ENCODE peak calls at places on chromosomes 2 and 18, in nine cellular contexts. A, O, N, R, I, Z, S, P and E are unnamed samples. For H3K36me3, the result is how much of the 10 kb centered on the place peaks cover.

GRCh38 chr18:47992266-47992665 is 61.8 kb upstream of the SMAD2 start:
- DNase-seq in S (no peak), Z (no peak), A (no peak), P (no peak), O (no peak), N (no peak), I (no peak), R (no peak), E (no peak)

GRCh38 chr2:102063360-102063947 is 71.7 kb downstream of the IL1R2 start:
- DNase-seq in R (no peak), S (peak), A (peak), N (no peak), Z (peak), P (no peak), I (peak), O (no peak), E (peak)

GRCh38 chr2:86035883-86036789 is 69.5 kb downstream of the POLR1A start:
- DNase-seq in Z (peak), I (peak), P (peak), S (peak), A (peak), O (peak), R (no peak), N (no peak), E (peak)

GRCh38 chr2:50649626-50650397 is 382.1 kb downstream of the NRXN1 start:
- DNase-seq in Z (peak), N (peak), R (no peak), O (peak), S (no peak), P (no peak), I (no peak), A (peak), E (no peak)

GRCh38 chr18:67766930-67767329 is 250.4 kb upstream of the DSEL start:
- DNase-seq in I (no peak), S (no peak), P (peak), Z (peak), R (no peak), A (peak), N (peak), O (peak), E (peak)

GRCh38 chr18:10376735-10377134 is 77.7 kb upstream of the APCDD1 start:
- DNase-seq in A (peak), I (no peak), N (no peak), Z (peak), S (no peak), P (no peak), O (no peak), R (no peak), E (no peak)

GRCh38 chr2:118047273-118047898 is 33.5 kb upstream of the CCDC93 start:
- DNase-seq in Z (peak), P (no peak), S (no peak), A (peak), O (no peak), R (no peak), N (peak), I (no peak), E (peak)

GRCh38 chr2:233114421-233114861 is 54.3 kb downstream of the INPP5D start:
- DNase-seq in S (no peak), R (no peak), N (no peak), A (no peak), Z (no peak), O (no peak), P (no peak), I (no peak), E (no peak)

GRCh38 chr2:9095690-9096089 is 92.2 kb upstream of the MBOAT2 start:
- DNase-seq in P (no peak), Z (peak), O (no peak), A (peak), N (no peak), S (peak), I (peak), R (no peak), E (no peak)

GRCh38 chr2:126916744-126917143 is 18.1 kb downstream of the TEX51 start:
- DNase-seq in A (no peak), N (no peak), I (peak), R (no peak), Z (no peak), P (no peak), O (no peak), S (no peak), E (no peak)

GRCh38 chr18:58189008-58189407 is 145.0 kb downstream of the NEDD4L start:
- DNase-seq in O (no peak), N (no peak), S (no peak), Z (no peak), A (no peak), P (no peak), I (no peak), R (no peak), E (no peak)

GRCh38 chr2:194854941-194855340 is 802.1 kb upstream of the SLC39A10 start:
- DNase-seq in I (no peak), P (no peak), A (no peak), O (no peak), S (no peak), N (no peak), R (no peak), Z (no peak), E (no peak)

GRCh38 chr2:7203056-7203467 is 285.9 kb downstream of the RNF144A start:
- DNase-seq in N (peak), R (peak), O (peak), P (peak), I (peak), Z (peak), A (peak), S (peak), E (peak)

GRCh38 chr2:112181571-112182290 is 43.5 kb downstream of the FBLN7 start:
- DNase-seq in R (no peak), S (peak), P (no peak), I (no peak), O (no peak), N (no peak), A (no peak), Z (no peak), E (no peak)

GRCh38 chr2:179936654-179937053 is 70.4 kb downstream of the CWC22 start:
- DNase-seq in A (no peak), N (peak), O (peak), P (no peak), I (peak), R (peak), S (peak), Z (no peak), E (peak)

DNA sequence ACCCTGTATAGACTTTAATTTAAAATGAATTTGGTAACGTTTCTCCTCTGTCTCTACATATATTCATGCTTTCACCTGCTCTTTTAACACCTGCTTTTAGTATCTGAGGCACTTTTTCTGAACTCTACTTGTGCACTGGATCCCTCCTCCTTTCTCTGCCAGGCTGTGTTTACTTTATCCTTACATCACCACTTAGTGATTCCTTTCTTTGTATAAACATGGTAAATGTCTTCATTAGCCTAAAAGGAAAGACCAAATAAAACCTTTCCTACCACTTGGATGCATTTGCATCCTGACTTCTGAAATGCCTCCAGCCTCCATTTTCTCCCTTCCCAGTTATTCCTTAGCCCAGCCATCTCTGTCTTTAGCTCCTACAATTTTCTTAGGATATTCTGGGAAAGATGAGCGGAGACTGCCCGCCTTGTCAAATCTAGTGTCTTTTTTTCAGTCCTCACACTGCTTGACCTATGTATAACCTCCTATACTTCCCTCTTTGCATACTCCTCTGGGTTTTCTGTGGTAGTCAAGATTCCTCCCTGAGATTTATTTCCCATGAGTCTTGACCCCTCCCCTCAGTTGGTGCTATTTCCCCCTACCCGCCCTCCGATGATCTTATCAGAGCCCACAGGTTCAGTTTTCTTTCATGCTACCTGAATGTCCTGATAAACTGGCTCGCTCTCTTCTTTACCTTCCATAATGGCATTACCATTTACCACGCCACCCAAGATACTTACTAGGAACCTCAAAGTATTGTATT is 44.8 kb downstream of the REL start:
- DNase-seq in P (no peak), A (peak), I (no peak), O (no peak), S (peak), Z (peak), N (peak), R (no peak), E (peak)
- H3K36me3 ChIP-seq in P (under half), A (under half), I (under half), O (under half), S (under half), Z (under half), N (under half), R (under half), E (under half)

GRCh38 chr18:8799593-8799992 is 94.2 kb downstream of the MTCL1 start:
- DNase-seq in Z (no peak), N (no peak), A (no peak), O (no peak), P (no peak), R (no peak), S (no peak), I (no peak), E (peak)
- H3K9ac ChIP-seq in Z (peak), N (peak), A (peak), O (no peak), P (no peak), R (peak), S (no peak), I (no peak), E (peak)

GRCh38 chr2:33496150-33496549 is 19.7 kb downstream of the RASGRP3 start:
- DNase-seq in N (no peak), R (no peak), Z (peak), O (no peak), S (no peak), A (peak), P (no peak), I (no peak), E (peak)

GRCh38 chr2:33497177-33497787 is 20.8 kb downstream of the RASGRP3 start:
- DNase-seq in Z (peak), N (no peak), A (peak), S (no peak), O (no peak), P (peak), R (no peak), I (no peak), E (peak)

GRCh38 chr2:33498291-33498956 is 22.0 kb downstream of the RASGRP3 start:
- DNase-seq in S (no peak), N (no peak), A (peak), P (no peak), O (no peak), I (no peak), R (no peak), Z (peak), E (no peak)

GRCh38 chr2:33502025-33502424 is 25.6 kb downstream of the RASGRP3 start:
- DNase-seq in R (no peak), Z (no peak), I (no peak), P (no peak), O (no peak), A (no peak), S (no peak), N (no peak), E (no peak)

GRCh38 chr2:33500177-33500576 is 23.7 kb downstream of the RASGRP3 start:
- DNase-seq in R (no peak), A (no peak), Z (no peak), P (no peak), O (no peak), I (no peak), S (no peak), N (no peak), E (no peak)
- H3K36me3 ChIP-seq in R (under half), A (under half), Z (under half), P (under half), O (under half), I (under half), S (under half), N (under half), E (under half)

DNA sequence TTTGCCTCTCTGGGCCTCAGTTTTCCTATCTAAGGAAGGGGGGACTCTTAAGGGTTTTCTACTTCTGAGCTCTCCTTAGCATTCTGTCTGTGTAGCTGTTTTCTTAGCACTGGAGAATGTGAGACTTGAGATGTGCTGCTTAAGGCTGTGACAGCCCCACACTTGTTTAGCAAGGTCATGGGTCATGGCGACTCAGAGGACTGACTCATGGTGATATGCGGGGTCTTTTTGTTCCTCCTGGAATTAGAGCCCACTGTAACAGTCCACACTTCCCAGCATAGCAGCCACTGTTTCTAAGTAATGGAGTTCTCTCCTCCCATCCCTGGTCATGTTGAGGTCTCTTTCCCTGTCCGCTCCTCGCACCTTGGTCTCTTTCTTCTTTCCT is 4.1 kb upstream of the LPIN1 start:
- DNase-seq in O (no peak), S (no peak), A (no peak), P (no peak), N (peak), I (no peak), R (no peak), Z (no peak), E (no peak)
- H3K9ac ChIP-seq in O (no peak), S (no peak), A (no peak), P (no peak), N (no peak), I (no peak), R (no peak), Z (no peak), E (no peak)